ENCODE peak calls at places on chromosomes 7 and 10, in nine cellular contexts. Z is B cell; T is AG04450; X is NCI-H774; A is small intestine; D is stimulated activated CD8-positive, alpha-beta memory T cell treated with anti-CD3 and anti-CD28 coated beads, Interleukin-4, amount 100 ng/mL, for 48 hours; S is chondrocyte; N is colonic mucosa; J is left colon. L is an unnamed sample.

GRCh38 chr7:101518348-101518747 is 110.7 kb downstream of the MYL10 start:
- DNase-seq in T (peak), X (no peak), J (no peak), N (no peak), D (no peak), S (no peak), Z (no peak), A (no peak), L (peak)

GRCh38 chr10:116767235-116767634 is 24.9 kb upstream of the HSPA12A start:
- DNase-seq in X (no peak), J (peak), A (no peak), N (peak), S (no peak), Z (no peak), D (no peak), T (no peak), L (no peak)

GRCh38 chr10:100886946-100887345 is 25.8 kb upstream of the SLF2 start:
- DNase-seq in N (no peak), D (no peak), Z (no peak), T (no peak), S (no peak), A (no peak), X (no peak), J (no peak), L (no peak)

GRCh38 chr7:37921340-37921805 is 933 bp downstream of the EPDR1 start:
- DNase-seq in J (peak), N (peak), D (peak), S (no peak), X (no peak), T (no peak), A (peak), Z (no peak), L (no peak)

GRCh38 chr10:100827819-100828743 is 82.7 kb downstream of the PAX2 start:
- DNase-seq in S (no peak), D (peak), X (no peak), J (no peak), Z (peak), A (peak), N (peak), T (no peak), L (no peak)

GRCh38 chr10:103367379-103367781 is 396 bp upstream of the TAF5 start:
- DNase-seq in T (no peak), N (peak), S (no peak), A (no peak), X (no peak), Z (peak), D (no peak), J (no peak), L (no peak)

GRCh38 chr10:104622598-104623209 is 18.4 kb upstream of the SORCS3 start:
- DNase-seq in X (peak), S (no peak), J (no peak), T (no peak), A (peak), D (no peak), Z (no peak), N (no peak), L (no peak)

GRCh38 chr7:28999839-29000238 is 41.7 kb upstream of the TRIL start:
- DNase-seq in Z (no peak), J (no peak), A (no peak), S (no peak), N (no peak), T (no peak), X (no peak), D (no peak), L (no peak)

GRCh38 chr10:46216836-46217748 is 69.7 kb upstream of the ANTXRL start:
- DNase-seq in J (no peak), N (peak), X (no peak), D (no peak), Z (no peak), A (no peak), T (no peak), S (peak), L (no peak)

GRCh38 chr7:148611692-148612091 is 21.1 kb downstream of the C7orf33 start:
- DNase-seq in N (no peak), X (no peak), A (no peak), S (no peak), D (no peak), J (no peak), Z (no peak), T (no peak), L (no peak)

GRCh38 chr10:69068549-69068948 is 19.4 kb upstream of the SRGN start:
- DNase-seq in Z (no peak), D (no peak), A (no peak), X (no peak), T (no peak), J (no peak), N (no peak), S (no peak), L (no peak)

GRCh38 chr10:87626422-87626892 is 33.2 kb upstream of the PAPSS2 start:
- DNase-seq in T (no peak), N (no peak), X (no peak), Z (no peak), A (no peak), D (no peak), J (no peak), S (no peak), L (no peak)

GRCh38 chr10:103350522-103351260 is at the start of gene PCGF6:
- DNase-seq in T (peak), D (peak), S (peak), Z (peak), N (peak), J (peak), X (peak), A (peak), L (peak)

GRCh38 chr7:66952343-66953043 is 31.5 kb downstream of the TMEM248 start:
- DNase-seq in A (peak), T (no peak), S (no peak), X (no peak), N (peak), Z (no peak), D (no peak), J (peak), L (peak)

GRCh38 chr7:32218741-32219283 is 148.6 kb upstream of the PDE1C start:
- DNase-seq in X (no peak), A (no peak), S (no peak), T (no peak), N (no peak), D (no peak), J (no peak), Z (no peak), L (no peak)

GRCh38 chr7:50709151-50709550 is 73.5 kb downstream of the GRB10 start:
- DNase-seq in Z (no peak), N (no peak), J (no peak), D (no peak), A (no peak), S (no peak), T (no peak), X (no peak), L (no peak)

GRCh38 chr7:13016633-13017324 is 329.3 kb downstream of the ARL4A start:
- DNase-seq in D (no peak), Z (no peak), S (no peak), N (no peak), T (no peak), J (no peak), X (no peak), A (peak), L (peak)

GRCh38 chr7:92645531-92646061 is 55.4 kb upstream of the FAM133B start:
- DNase-seq in S (no peak), N (peak), Z (no peak), X (no peak), D (peak), T (no peak), A (peak), J (peak), L (no peak)

GRCh38 chr10:44752451-44753441 is 158.4 kb upstream of the TMEM72 start:
- DNase-seq in J (no peak), S (no peak), N (no peak), X (peak), A (no peak), Z (no peak), D (no peak), T (peak), L (peak)

GRCh38 chr7:29017666-29018065 is 59.5 kb upstream of the TRIL start:
- DNase-seq in S (no peak), A (no peak), J (no peak), X (no peak), T (no peak), D (no peak), N (no peak), Z (no peak), L (no peak)

GRCh38 chr10:114507449-114507848 is 103.1 kb upstream of the AFAP1L2 start:
- DNase-seq in A (peak), N (peak), T (no peak), J (peak), X (peak), S (no peak), Z (no peak), D (no peak), L (no peak)

GRCh38 chr10:127150136-127150535 is 46.3 kb downstream of the INSYN2A start:
- DNase-seq in S (no peak), N (no peak), A (no peak), Z (no peak), J (no peak), X (no peak), D (no peak), T (no peak), L (peak)

GRCh38 chr7:29976673-29977072 is 12.9 kb downstream of the SCRN1 start:
- DNase-seq in J (no peak), D (no peak), X (no peak), S (no peak), Z (no peak), T (no peak), A (no peak), N (no peak), L (no peak)

L was measured in HCEC 1CT.